ENCODE peak calls at places on chromosome 3, in seven cellular contexts. P, F, N, K, B, O and W are unnamed samples.

GRCh38 chr3:46662771-46663551 is 30.5 kb downstream of the ALS2CL start:
- DNase-seq in F (peak), N (no peak), K (no peak), P (no peak), O (no peak), B (peak), W (no peak)

GRCh38 chr3:78941587-78941986 is 826.2 kb downstream of the ROBO1 start:
- DNase-seq in F (no peak), K (peak), N (peak), P (peak), O (no peak), B (peak), W (no peak)

GRCh38 chr3:48077835-48078234 is 61.6 kb upstream of the MAP4 start:
- DNase-seq in F (no peak), N (no peak), O (no peak), K (no peak), B (peak), P (no peak), W (no peak)

GRCh38 chr3:143441772-143442171 is 322.2 kb downstream of the CHST2 start:
- DNase-seq in N (no peak), F (no peak), K (no peak), B (no peak), P (no peak), O (no peak), W (no peak)

GRCh38 chr3:43759297-43759782 is 68.6 kb downstream of the ABHD5 start:
- DNase-seq in N (peak), K (no peak), P (no peak), O (no peak), F (no peak), B (peak), W (no peak)

GRCh38 chr3:148372476-148372875 is 325.2 kb upstream of the AGTR1 start:
- DNase-seq in B (peak), P (no peak), N (no peak), F (no peak), O (no peak), K (peak), W (no peak)

GRCh38 chr3:102123590-102124190 is 274.4 kb downstream of the NFKBIZ start:
- DNase-seq in O (no peak), K (no peak), N (no peak), P (no peak), F (no peak), B (no peak), W (no peak)

GRCh38 chr3:186160691-186161243 is 51.9 kb upstream of the ETV5 start:
- DNase-seq in B (no peak), F (no peak), N (no peak), P (no peak), O (no peak), K (no peak), W (no peak)

GRCh38 chr3:32175607-32176197 is 62.8 kb upstream of the CMTM8 start:
- DNase-seq in O (peak), B (peak), P (peak), N (peak), K (peak), F (no peak), W (no peak)

GRCh38 chr3:32181370-32181769 is 57.1 kb upstream of the CMTM8 start:
- DNase-seq in O (no peak), K (no peak), F (no peak), N (no peak), P (no peak), B (no peak), W (no peak)

GRCh38 chr3:32176989-32177701 is 61.3 kb upstream of the CMTM8 start:
- DNase-seq in N (peak), F (no peak), K (peak), B (peak), P (peak), O (peak), W (no peak)

GRCh38 chr3:32180151-32180850 is 58.2 kb upstream of the CMTM8 start:
- DNase-seq in F (no peak), N (no peak), O (no peak), K (no peak), P (no peak), B (no peak), W (no peak)

DNA sequence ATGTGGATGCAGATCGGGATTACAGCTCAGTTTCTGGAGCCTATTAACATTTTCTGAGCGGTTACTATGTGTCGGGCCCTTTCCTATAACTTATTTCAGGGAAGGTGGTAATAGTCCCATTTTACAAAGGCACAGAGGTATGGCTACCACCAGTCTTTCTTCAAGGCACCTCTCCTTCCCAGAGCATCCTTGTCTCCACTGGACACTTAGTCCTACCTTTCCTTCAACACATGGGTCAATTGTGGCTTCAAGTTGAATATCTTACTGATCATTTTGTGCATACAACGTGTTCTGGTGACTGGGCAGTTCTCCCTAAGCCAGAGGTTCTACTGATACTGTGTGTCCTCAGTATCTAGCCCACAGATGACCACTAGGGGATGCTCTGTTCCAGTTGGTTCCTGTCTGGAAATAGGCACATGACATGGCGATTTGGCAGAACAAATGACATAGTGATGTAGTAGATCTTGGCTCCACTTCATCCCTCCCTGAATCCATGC is 60.7 kb upstream of the CMTM8 start:
- DNase-seq in B (peak), K (peak), O (peak), F (no peak), N (peak), P (peak), W (no peak)
- TF ChIP-seq CTCF in B (peak), K (peak), O (peak), F (peak), N (peak), P (peak), W (no peak)

GRCh38 chr3:146153429-146153828 is 7.6 kb downstream of the PLOD2 start:
- DNase-seq in O (no peak), K (peak), N (no peak), P (no peak), B (no peak), F (no peak), W (no peak)

GRCh38 chr3:146152841-146153240 is 8.1 kb downstream of the PLOD2 start:
- DNase-seq in B (no peak), O (no peak), F (no peak), N (no peak), K (peak), P (no peak), W (no peak)

GRCh38 chr3:146145642-146146041 is 15.3 kb downstream of the PLOD2 start:
- DNase-seq in P (no peak), B (no peak), K (no peak), N (no peak), O (no peak), F (no peak), W (no peak)

GRCh38 chr3:146142757-146143156 is 18.2 kb downstream of the PLOD2 start:
- DNase-seq in B (peak), F (no peak), K (no peak), O (no peak), P (no peak), N (no peak), W (no peak)

GRCh38 chr3:146148468-146148931 is 12.5 kb downstream of the PLOD2 start:
- DNase-seq in O (no peak), B (peak), N (no peak), P (no peak), F (no peak), K (no peak), W (no peak)
- TF ChIP-seq CTCF in O (no peak), B (peak), N (no peak), P (no peak), F (no peak), K (no peak), W (no peak)

GRCh38 chr3:123328851-123329635 is 119.8 kb downstream of the ADCY5 start:
- DNase-seq in F (peak), N (peak), B (peak), K (peak), O (peak), P (peak), W (peak)
- TF ChIP-seq CTCF in F (peak), N (peak), B (peak), K (peak), O (peak), P (peak), W (no peak)

GRCh38 chr3:36871379-36872126 is 73.3 kb downstream of the TRANK1 start:
- DNase-seq in B (no peak), O (no peak), F (no peak), P (no peak), K (no peak), N (no peak), W (no peak)
- TF ChIP-seq CTCF in B (no peak), O (no peak), F (no peak), P (no peak), K (no peak), N (no peak), W (no peak)